ENCODE peak calls at places on chromosomes 3 and 15, in five cellular contexts. U, T, X, D and W are unnamed samples. For H3K9me3, the result is how much of the 10 kb centered on the place peaks cover.

GRCh38 chr3:51967384-51968174 is at the start of gene PCBP4:
- DNase-seq in U (peak), T (peak), X (peak), D (peak), W (no peak)

GRCh38 chr3:55501905-55502304 is 14.8 kb upstream of the WNT5A start:
- DNase-seq in U (no peak), T (no peak), X (no peak), D (no peak), W (no peak)

GRCh38 chr3:73401058-73401457 is 223.7 kb downstream of the PDZRN3 start:
- DNase-seq in U (no peak), T (no peak), X (no peak), D (no peak), W (no peak)

GRCh38 chr3:44893097-44893496 is 18.7 kb downstream of the TGM4 start:
- DNase-seq in U (no peak), T (no peak), X (no peak), D (no peak), W (no peak)

GRCh38 chr3:196638922-196639516 is 475 bp upstream of the NRROS start:
- DNase-seq in U (no peak), T (no peak), X (no peak), D (no peak), W (no peak)

GRCh38 chr3:38581774-38582173 is 67.7 kb downstream of the SCN5A start:
- DNase-seq in U (no peak), T (no peak), X (no peak), D (peak), W (no peak)

GRCh38 chr3:113968986-113969385 is 21.2 kb downstream of the ZDHHC23 start:
- DNase-seq in U (no peak), T (no peak), X (no peak), D (no peak), W (no peak)

GRCh38 chr15:68599560-68600071 is 20.8 kb downstream of the CORO2B start:
- DNase-seq in U (no peak), T (no peak), X (peak), D (no peak), W (peak)

GRCh38 chr3:53729618-53730017 is 116.6 kb downstream of the CHDH start:
- DNase-seq in U (no peak), T (no peak), X (no peak), D (no peak), W (no peak)

GRCh38 chr3:189013224-189013888 is 158.4 kb upstream of the TPRG1 start:
- DNase-seq in U (no peak), T (no peak), X (no peak), D (no peak), W (no peak)

GRCh38 chr3:9324944-9325343 is 37.9 kb upstream of the THUMPD3 start:
- DNase-seq in U (no peak), T (no peak), X (no peak), D (no peak), W (no peak)

GRCh38 chr3:9330166-9330703 is 32.6 kb upstream of the THUMPD3 start:
- DNase-seq in U (no peak), T (no peak), X (no peak), D (no peak), W (no peak)

GRCh38 chr3:9322780-9323179 is 40.1 kb upstream of the THUMPD3 start:
- DNase-seq in U (no peak), T (no peak), X (no peak), D (no peak), W (no peak)

DNA sequence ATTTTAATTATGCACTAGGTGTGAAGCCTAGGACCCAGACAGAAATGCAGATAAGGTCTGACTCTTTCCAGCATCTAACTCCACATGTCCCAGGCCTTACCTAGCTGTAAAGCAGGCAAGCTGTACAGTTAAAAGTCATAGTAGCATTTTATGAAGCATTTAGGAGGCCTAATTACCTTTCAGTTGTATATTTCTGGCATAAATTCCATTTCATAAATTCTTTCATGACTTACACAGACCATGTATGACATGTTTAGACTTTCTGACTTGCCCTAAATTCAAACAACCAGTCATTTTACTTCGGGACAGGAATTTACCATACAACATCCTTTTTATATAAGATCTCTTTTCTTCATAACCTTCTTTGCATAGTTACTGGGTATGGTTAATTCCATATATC is 35.3 kb upstream of the THUMPD3 start:
- DNase-seq in U (no peak), T (no peak), X (no peak), D (no peak), W (no peak)
- H3K9me3 ChIP-seq in U (under half), T (under half), X (under half), D (under half), W (under half)

DNA sequence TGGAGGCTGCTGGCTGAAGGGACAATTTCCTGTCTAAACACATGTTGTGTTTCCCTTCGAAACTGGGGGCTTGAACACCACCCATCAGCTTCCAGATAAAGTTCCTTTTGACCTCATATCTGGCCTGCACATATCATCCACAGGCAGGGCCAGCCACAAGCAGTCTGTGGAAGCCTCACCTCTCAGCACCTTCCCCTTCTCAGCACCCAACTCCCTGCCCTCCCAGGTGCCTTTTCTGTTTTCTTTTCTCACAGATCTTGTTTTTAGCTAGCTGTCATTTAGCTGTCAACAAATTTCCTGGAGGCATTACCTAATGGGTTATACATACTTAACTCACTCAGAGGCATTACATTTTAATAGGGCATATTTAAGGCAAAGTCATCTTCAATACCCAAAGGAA is 93.9 kb downstream of the SEMA6D start:
- DNase-seq in U (no peak), T (no peak), X (no peak), D (no peak), W (no peak)
- H3K9me3 ChIP-seq in U (under half), T (under half), X (under half), D (under half), W (under half)

GRCh38 chr15:25019434-25019833 is 64.6 kb downstream of the SNRPN start:
- DNase-seq in U (no peak), T (no peak), X (no peak), D (no peak), W (no peak)
- H3K9me3 ChIP-seq in U (under half), T (under half), X (under half), D (half or more), W (under half)

DNA sequence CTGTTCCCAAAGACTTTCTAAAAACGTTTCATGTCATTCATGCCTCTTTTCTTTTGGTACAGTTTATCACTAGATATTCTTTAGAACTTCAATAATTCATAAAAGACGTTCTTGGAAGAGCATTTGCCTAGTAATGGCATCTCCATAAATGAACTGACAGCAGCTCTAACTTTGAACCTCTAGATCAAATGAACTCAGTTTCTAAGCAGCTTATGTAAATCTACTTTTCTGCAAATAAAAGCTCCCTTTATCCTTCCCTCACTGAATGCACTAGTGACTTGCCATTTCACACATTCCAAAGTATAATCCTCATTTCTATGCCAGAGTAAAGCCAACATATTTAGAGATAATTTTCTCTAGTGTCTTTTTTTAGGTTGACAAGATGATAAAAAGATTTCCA is 85.2 kb downstream of the ZMAT3 start:
- DNase-seq in U (no peak), T (no peak), X (no peak), D (no peak), W (no peak)
- H3K9me3 ChIP-seq in U (under half), T (under half), X (half or more), D (under half), W (under half)

GRCh38 chr15:25249236-25250010 is 189.4 kb downstream of the UBE3A start:
- DNase-seq in U (no peak), T (peak), X (peak), D (no peak), W (peak)

GRCh38 chr15:25248583-25249235 is 190.1 kb downstream of the UBE3A start:
- DNase-seq in U (peak), T (peak), X (no peak), D (peak), W (peak)

GRCh38 chr15:25250011-25250596 is 188.7 kb downstream of the UBE3A start:
- DNase-seq in U (peak), T (no peak), X (no peak), D (peak), W (no peak)

GRCh38 chr15:25250906-25251622 is 187.8 kb downstream of the UBE3A start:
- DNase-seq in U (peak), T (no peak), X (no peak), D (peak), W (peak)

DNA sequence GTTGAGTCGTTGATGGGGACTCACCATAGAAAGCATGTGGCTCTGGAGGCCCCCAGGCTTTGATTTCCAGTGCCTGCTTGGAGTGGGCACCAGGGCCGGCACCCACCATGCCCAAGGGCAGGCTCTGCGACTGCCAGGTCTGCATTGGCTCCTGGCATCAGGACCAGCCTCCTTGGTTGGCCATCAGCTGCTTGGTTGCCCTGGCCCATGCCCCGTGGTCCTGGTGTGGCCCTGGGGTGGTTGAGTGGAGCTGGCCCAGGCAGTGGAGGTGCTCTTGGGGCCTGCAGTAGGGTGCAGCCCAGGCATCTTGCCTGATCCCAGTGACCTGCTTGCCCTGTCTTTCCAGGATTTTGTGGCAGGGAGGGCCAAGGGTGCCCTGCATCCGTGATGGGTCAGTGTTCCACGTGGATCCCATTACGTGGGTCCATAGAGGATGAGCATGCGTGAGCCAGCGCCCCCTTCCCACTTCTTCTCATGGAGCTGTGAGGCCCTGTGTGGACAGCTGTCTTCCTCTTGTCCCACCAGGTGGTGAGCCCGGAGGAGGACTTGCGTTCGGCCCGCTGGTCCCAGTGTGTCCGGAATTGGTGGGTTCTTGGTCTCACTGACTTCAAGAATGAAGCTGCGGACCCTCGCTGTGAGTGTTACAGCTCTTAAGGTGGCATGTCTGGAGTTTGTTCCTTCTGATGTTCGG is 187.0 kb downstream of the UBE3A start:
- DNase-seq in U (peak), T (no peak), X (peak), D (peak), W (peak)
- H3K9me3 ChIP-seq in U (half or more), T (under half), X (under half), D (under half), W (under half)

GRCh38 chr3:331881-332280 is 135.3 kb downstream of the CHL1 start:
- DNase-seq in U (no peak), T (no peak), X (no peak), D (no peak), W (no peak)
- H3K9me3 ChIP-seq in U (under half), T (under half), X (half or more), D (under half), W (under half)